ENCODE peak calls at places on chromosomes 1 and 21, in four cellular contexts. One of them, this sample, is unnamed.
A peak's percentile ranks its signal among the peaks of the same experiment; 100 is the strongest.

GRCh38 chr1:31955917-31956736 is 18.0 kb upstream of the PTP4A2 start:
- DNase-seq in activated CD8-positive, alpha-beta T cell treated with anti-CD3 and anti-CD28 coated beads for 36 hours: peak; percentile 96
- DNase-seq in IMR-90: peak; percentile 100
- DNase-seq in stomach: peak; percentile 90
- DNase-seq in this sample: peak; percentile 99

GRCh38 chr1:52677407-52677806 is 20.7 kb downstream of the COA7 start:
- DNase-seq in activated CD8-positive, alpha-beta T cell treated with anti-CD3 and anti-CD28 coated beads for 36 hours: no peak
- DNase-seq in IMR-90: peak; percentile 19
- DNase-seq in stomach: peak; percentile 50
- DNase-seq in this sample: no peak

GRCh38 chr1:8903908-8904650 is 25.6 kb upstream of the ENO1 start:
- DNase-seq in activated CD8-positive, alpha-beta T cell treated with anti-CD3 and anti-CD28 coated beads for 36 hours: no peak
- DNase-seq in IMR-90: peak; percentile 96
- DNase-seq in stomach: peak; percentile 30
- DNase-seq in this sample: peak; percentile 97

GRCh38 chr1:116504308-116505156 is 66.3 kb downstream of the CD58 start:
- DNase-seq in activated CD8-positive, alpha-beta T cell treated with anti-CD3 and anti-CD28 coated beads for 36 hours: peak; percentile 96
- DNase-seq in IMR-90: peak; percentile 62
- DNase-seq in stomach: peak; percentile 60
- DNase-seq in this sample: peak; percentile 52

GRCh38 chr21:45724994-45725843 is 81.7 kb downstream of the PCBP3 start:
- DNase-seq in activated CD8-positive, alpha-beta T cell treated with anti-CD3 and anti-CD28 coated beads for 36 hours: no peak
- DNase-seq in IMR-90: no peak
- DNase-seq in stomach: no peak
- DNase-seq in this sample: no peak

GRCh38 chr21:44083631-44084291 is 23.4 kb upstream of the PWP2 start:
- DNase-seq in activated CD8-positive, alpha-beta T cell treated with anti-CD3 and anti-CD28 coated beads for 36 hours: peak; percentile 91
- DNase-seq in IMR-90: no peak
- DNase-seq in stomach: peak; percentile 53
- DNase-seq in this sample: no peak

GRCh38 chr1:105485207-105485606 is 1571.3 kb upstream of the PRMT6 start:
- DNase-seq in activated CD8-positive, alpha-beta T cell treated with anti-CD3 and anti-CD28 coated beads for 36 hours: no peak
- DNase-seq in IMR-90: peak; percentile 58
- DNase-seq in stomach: no peak
- DNase-seq in this sample: peak; percentile 94

GRCh38 chr1:114956570-114956969 is 73.1 kb upstream of the TSHB start:
- DNase-seq in activated CD8-positive, alpha-beta T cell treated with anti-CD3 and anti-CD28 coated beads for 36 hours: peak; percentile 2
- DNase-seq in IMR-90: no peak
- DNase-seq in stomach: no peak
- DNase-seq in this sample: no peak

GRCh38 chr1:109186704-109187071 is 27.0 kb upstream of the SARS1 start:
- DNase-seq in activated CD8-positive, alpha-beta T cell treated with anti-CD3 and anti-CD28 coated beads for 36 hours: no peak
- DNase-seq in IMR-90: peak; percentile 38
- DNase-seq in stomach: no peak
- DNase-seq in this sample: no peak

GRCh38 chr1:187413770-187414169 is 585.0 kb downstream of the PLA2G4A start:
- DNase-seq in activated CD8-positive, alpha-beta T cell treated with anti-CD3 and anti-CD28 coated beads for 36 hours: no peak
- DNase-seq in IMR-90: peak; percentile 34
- DNase-seq in stomach: no peak
- DNase-seq in this sample: no peak
- TF ChIP-seq CTCF in activated CD8-positive, alpha-beta T cell treated with anti-CD3 and anti-CD28 coated beads for 36 hours: no peak
- TF ChIP-seq CTCF in IMR-90: peak; percentile 40
- TF ChIP-seq CTCF in stomach: no peak
- TF ChIP-seq CTCF in this sample: no peak

DNA sequence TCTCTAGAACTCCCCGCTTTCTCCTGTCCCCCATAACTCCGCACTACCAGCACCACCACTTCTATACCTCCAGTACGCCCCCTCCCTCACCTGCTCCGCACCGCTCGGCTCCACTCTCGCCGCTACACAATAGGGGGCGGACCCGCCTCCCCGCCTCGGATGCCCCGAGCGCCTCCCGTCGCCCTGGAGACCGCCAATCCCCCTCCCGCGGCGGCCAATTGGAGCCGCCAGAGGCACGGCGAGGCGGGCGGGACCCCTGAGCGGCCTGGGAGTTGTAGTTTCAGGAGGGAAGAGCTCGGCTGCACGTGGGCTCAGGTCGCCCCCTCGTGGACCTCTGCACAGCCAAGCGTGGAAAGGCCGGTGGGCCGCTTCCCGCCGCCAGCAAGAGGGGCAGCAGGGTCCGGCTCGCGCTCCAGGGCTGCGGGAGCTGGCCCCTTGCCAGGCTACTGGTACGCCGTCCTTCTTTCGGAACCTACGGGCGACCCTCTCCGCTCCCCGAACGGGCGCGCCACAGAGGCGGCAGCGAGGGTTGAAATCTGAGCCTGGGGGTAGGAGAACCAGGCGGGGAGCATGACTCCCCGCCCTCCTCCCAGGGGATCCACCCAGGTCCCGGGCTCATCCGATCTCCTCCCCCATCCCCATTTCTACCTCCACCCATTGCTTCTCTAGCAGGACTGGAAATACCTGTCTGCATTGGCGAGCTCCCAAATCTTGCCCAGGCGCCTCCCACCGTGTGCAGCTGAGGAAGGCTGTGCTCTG is at the start of gene IGSF9:
- DNase-seq in activated CD8-positive, alpha-beta T cell treated with anti-CD3 and anti-CD28 coated beads for 36 hours: peak; percentile 86
- DNase-seq in IMR-90: peak; percentile 49
- DNase-seq in stomach: peak; percentile 91
- DNase-seq in this sample: peak; percentile 6
- TF ChIP-seq CTCF in activated CD8-positive, alpha-beta T cell treated with anti-CD3 and anti-CD28 coated beads for 36 hours: peak; percentile 57
- TF ChIP-seq CTCF in IMR-90: peak; percentile 39
- TF ChIP-seq CTCF in stomach: peak; percentile 53
- TF ChIP-seq CTCF in this sample: peak; percentile 65

DNA sequence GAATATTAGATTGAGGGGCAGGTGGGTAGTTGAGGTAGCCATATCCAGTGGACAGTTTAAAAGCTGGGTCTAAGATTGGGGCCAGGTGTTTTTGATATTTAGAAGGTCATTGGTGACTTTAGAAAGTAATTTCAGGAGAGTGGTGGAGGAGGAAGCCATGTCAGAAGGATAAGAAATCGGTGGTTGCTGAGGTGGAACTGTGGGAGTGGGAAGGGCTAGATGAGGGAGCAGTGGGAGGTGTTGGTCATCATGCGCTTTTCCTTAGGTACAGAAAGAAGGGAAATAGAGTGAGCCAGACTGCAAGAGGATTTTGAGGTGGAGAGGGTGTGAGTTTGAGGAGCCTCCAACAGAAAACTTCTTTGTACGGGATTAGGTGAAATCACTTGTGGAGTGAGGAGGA is 7.2 kb downstream of the MTR start:
- DNase-seq in activated CD8-positive, alpha-beta T cell treated with anti-CD3 and anti-CD28 coated beads for 36 hours: no peak
- DNase-seq in IMR-90: no peak
- DNase-seq in stomach: no peak
- DNase-seq in this sample: no peak
- TF ChIP-seq CTCF in activated CD8-positive, alpha-beta T cell treated with anti-CD3 and anti-CD28 coated beads for 36 hours: no peak
- TF ChIP-seq CTCF in IMR-90: no peak
- TF ChIP-seq CTCF in stomach: no peak
- TF ChIP-seq CTCF in this sample: no peak

DNA sequence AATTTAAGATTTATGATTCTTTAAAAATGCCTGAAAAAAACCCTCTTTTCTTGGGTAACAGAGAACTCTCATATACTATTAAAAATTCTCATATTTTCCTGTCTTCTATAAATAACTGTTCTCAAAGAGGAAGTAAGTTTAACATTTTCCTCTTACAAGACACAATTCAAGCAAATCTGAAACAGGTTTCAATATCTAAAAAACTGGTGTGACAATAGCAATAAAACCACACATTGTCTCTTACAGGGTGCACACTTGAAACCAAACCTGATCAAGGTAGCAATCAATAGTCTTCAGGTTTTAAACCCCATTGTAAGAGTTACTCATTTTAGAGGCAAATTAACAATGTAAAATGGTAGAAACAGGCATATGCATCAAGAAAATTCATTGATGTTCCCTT is 28.0 kb downstream of the FUBP1 start:
- DNase-seq in activated CD8-positive, alpha-beta T cell treated with anti-CD3 and anti-CD28 coated beads for 36 hours: no peak
- DNase-seq in IMR-90: no peak
- DNase-seq in stomach: no peak
- DNase-seq in this sample: no peak
- TF ChIP-seq CTCF in activated CD8-positive, alpha-beta T cell treated with anti-CD3 and anti-CD28 coated beads for 36 hours: no peak
- TF ChIP-seq CTCF in IMR-90: no peak
- TF ChIP-seq CTCF in stomach: no peak
- TF ChIP-seq CTCF in this sample: no peak